ENCODE peak calls at places on chromosomes 1 and 21, in ten cellular contexts. A is osteocyte, L is activated T-cell treated with anti-CD3 and anti-CD28 coated beads for 48 hours, F is body of pancreas, P is CMK, K is NCI-H2029, Q is HTR-8/SVneo, T is GM04504, S is epithelial cell of prostate, D is GM12865. V is an unnamed sample.

GRCh38 chr1:199102239-199102638 is 463.4 kb downstream of the PTPRC start:
- DNase-seq in A (no peak), L (no peak), F (no peak), P (no peak), K (no peak), Q (no peak), T (no peak), S (no peak), D (peak; percentile 59), V (no peak)

GRCh38 chr1:222711319-222712252 is 705 bp downstream of the AIDA start:
- DNase-seq in A (no peak), L (peak; percentile 39), F (peak; percentile 63), P (peak; percentile 72), K (no peak), Q (peak; percentile 55), T (peak; percentile 29), S (peak; percentile 52), D (peak; percentile 69), V (peak; percentile 83)

GRCh38 chr1:243549108-243549507 is 293.3 kb downstream of the SDCCAG8 start:
- DNase-seq in A (no peak), L (no peak), F (no peak), P (no peak), K (no peak), Q (no peak), T (no peak), S (peak; percentile 20), D (no peak), V (peak; percentile 59)

GRCh38 chr1:228339766-228340685 is 66.6 kb downstream of the TRIM11 start:
- DNase-seq in A (peak; percentile 80), L (no peak), F (peak; percentile 2), P (no peak), K (no peak), Q (no peak), T (no peak), S (no peak), D (no peak), V (no peak)

GRCh38 chr1:147821883-147822282 is 61.5 kb upstream of the GJA5 start:
- DNase-seq in A (no peak), L (no peak), F (no peak), P (no peak), K (no peak), Q (no peak), T (no peak), S (no peak), D (no peak), V (no peak)

GRCh38 chr1:236734141-236734765 is 48.0 kb downstream of the ACTN2 start:
- DNase-seq in A (no peak), L (no peak), F (no peak), P (no peak), K (no peak), Q (no peak), T (no peak), S (no peak), D (peak; percentile 10), V (no peak)

GRCh38 chr21:35940074-35940927 is 120.0 kb downstream of the SETD4 start:
- DNase-seq in A (no peak), L (no peak), F (peak; percentile 50), P (no peak), K (peak; percentile 82), Q (peak; percentile 48), T (peak; percentile 59), S (no peak), D (peak; percentile 65), V (no peak)

GRCh38 chr1:171251042-171251740 is 2.9 kb downstream of the FMO1 start:
- DNase-seq in A (no peak), L (no peak), F (peak; percentile 55), P (no peak), K (no peak), Q (no peak), T (no peak), S (no peak), D (peak; percentile 45), V (no peak)

GRCh38 chr21:21200103-21200938 is 202.1 kb downstream of the NCAM2 start:
- DNase-seq in A (no peak), L (no peak), F (peak; percentile 12), P (peak; percentile 62), K (no peak), Q (peak; percentile 75), T (peak; percentile 91), S (peak; percentile 8), D (no peak), V (peak; percentile 76)

GRCh38 chr1:7403265-7404045 is 367.6 kb upstream of the VAMP3 start:
- DNase-seq in A (peak; percentile 81), L (no peak), F (no peak), P (no peak), K (no peak), Q (no peak), T (no peak), S (no peak), D (peak; percentile 85), V (no peak)

GRCh38 chr1:147504801-147505303 is 36.4 kb upstream of the BCL9 start:
- DNase-seq in A (peak; percentile 86), L (no peak), F (no peak), P (no peak), K (peak; percentile 62), Q (peak; percentile 21), T (no peak), S (no peak), D (no peak), V (peak; percentile 50)

GRCh38 chr1:226939439-226940028 is 560 bp upstream of the COQ8A start:
- DNase-seq in A (no peak), L (no peak), F (peak; percentile 73), P (no peak), K (peak; percentile 69), Q (peak; percentile 48), T (no peak), S (no peak), D (no peak), V (peak; percentile 44)

GRCh38 chr1:64183985-64184440 is 19.4 kb upstream of the UBE2U start:
- DNase-seq in A (no peak), L (no peak), F (no peak), P (no peak), K (peak; percentile 82), Q (peak; percentile 15), T (no peak), S (peak; percentile 89), D (no peak), V (no peak)

GRCh38 chr1:32241011-32241763 is 5.8 kb upstream of the FAM167B start:
- DNase-seq in A (peak; percentile 86), L (no peak), F (peak; percentile 84), P (no peak), K (peak; percentile 40), Q (no peak), T (no peak), S (no peak), D (peak; percentile 37), V (peak; percentile 44)

GRCh38 chr1:64650411-64650810 is 94.5 kb upstream of the RAVER2 start:
- DNase-seq in A (no peak), L (no peak), F (no peak), P (no peak), K (no peak), Q (no peak), T (no peak), S (no peak), D (no peak), V (no peak)

GRCh38 chr1:195462646-195463045 is 1145.6 kb downstream of the KCNT2 start:
- DNase-seq in A (no peak), L (no peak), F (no peak), P (no peak), K (no peak), Q (peak; percentile 3), T (peak; percentile 22), S (no peak), D (no peak), V (no peak)

GRCh38 chr1:159799446-159799985 is 2.6 kb upstream of the FCRL6 start:
- DNase-seq in A (no peak), L (no peak), F (no peak), P (no peak), K (no peak), Q (no peak), T (no peak), S (no peak), D (no peak), V (no peak)

GRCh38 chr21:32538147-32538792 is 47.1 kb downstream of the TCP10L start:
- DNase-seq in A (peak; percentile 32), L (no peak), F (no peak), P (no peak), K (no peak), Q (no peak), T (no peak), S (no peak), D (no peak), V (no peak)

GRCh38 chr1:101816262-101816661 is 180.5 kb downstream of the OLFM3 start:
- DNase-seq in A (no peak), L (no peak), F (no peak), P (no peak), K (no peak), Q (no peak), T (no peak), S (no peak), D (no peak), V (no peak)

GRCh38 chr1:225877570-225877969 is 4.6 kb downstream of the TMEM63A start:
- DNase-seq in A (no peak), L (no peak), F (peak; percentile 71), P (no peak), K (peak; percentile 64), Q (peak; percentile 48), T (no peak), S (no peak), D (peak; percentile 32), V (peak; percentile 62)

GRCh38 chr1:193417420-193417819 is 231.0 kb upstream of the B3GALT2 start:
- DNase-seq in A (no peak), L (no peak), F (no peak), P (no peak), K (no peak), Q (no peak), T (no peak), S (no peak), D (no peak), V (no peak)

GRCh38 chr1:3391711-3392110 is 62.8 kb upstream of the ARHGEF16 start:
- DNase-seq in A (no peak), L (no peak), F (no peak), P (no peak), K (no peak), Q (no peak), T (no peak), S (no peak), D (no peak), V (no peak)

GRCh38 chr1:241918879-241919278 is 38.7 kb upstream of the BECN2 start:
- DNase-seq in A (no peak), L (no peak), F (no peak), P (no peak), K (no peak), Q (peak; percentile 61), T (peak; percentile 34), S (no peak), D (no peak), V (no peak)

GRCh38 chr1:156690673-156691032 is 13.4 kb upstream of the NES start:
- DNase-seq in A (no peak), L (no peak), F (no peak), P (no peak), K (no peak), Q (no peak), T (no peak), S (no peak), D (no peak), V (no peak)

GRCh38 chr1:175145899-175146298 is 46.7 kb downstream of the KIAA0040 start:
- DNase-seq in A (no peak), L (no peak), F (no peak), P (no peak), K (no peak), Q (no peak), T (no peak), S (no peak), D (no peak), V (no peak)

GRCh38 chr1:8077602-8078001 is 51.5 kb upstream of the ERRFI1 start:
- DNase-seq in A (no peak), L (no peak), F (no peak), P (peak; percentile 18), K (no peak), Q (no peak), T (no peak), S (no peak), D (no peak), V (no peak)

GRCh38 chr1:3261969-3262579 is 192.4 kb upstream of the ARHGEF16 start:
- DNase-seq in A (no peak), L (no peak), F (no peak), P (no peak), K (no peak), Q (no peak), T (no peak), S (no peak), D (no peak), V (no peak)

GRCh38 chr1:228101614-228101993 is 1.5 kb downstream of the C1orf35 start:
- DNase-seq in A (no peak), L (no peak), F (no peak), P (no peak), K (no peak), Q (no peak), T (no peak), S (no peak), D (no peak), V (no peak)

V was measured in PC-9.